ENCODE peak calls at places on chromosome 16, in four cellular contexts. M is NCI-H460; B is posterior cingulate gyrus; W is stimulated activated CD4-positive, alpha-beta T cell treated with anti-CD3 and anti-CD28 coated beads, Interleukin-1b, Interleukin-23, amount 100 ng/mL, for 1 hour. K is an unnamed sample.

GRCh38 chr16:8686031-8686621 is 11.7 kb downstream of the ABAT start:
- DNase-seq in M (no peak), B (peak; percentile 48), W (no peak), K (peak; percentile 36)

GRCh38 chr16:9092963-9093477 is 1.6 kb downstream of the HAPSTR1 start:
- DNase-seq in M (no peak), B (no peak), W (no peak), K (no peak)

GRCh38 chr16:68257906-68258800 is 6.2 kb upstream of the SLC7A6 start:
- DNase-seq in M (no peak), B (no peak), W (no peak), K (peak; percentile 50)

GRCh38 chr16:46972971-46973456 is 460 bp downstream of the DNAJA2 start:
- DNase-seq in M (no peak), B (peak; percentile 22), W (no peak), K (peak; percentile 28)

GRCh38 chr16:4681471-4682083 is 11.8 kb upstream of the NUDT16L1 start:
- DNase-seq in M (no peak), B (no peak), W (no peak), K (no peak)

GRCh38 chr16:56862776-56863175 is 2.2 kb upstream of the SLC12A3 start:
- DNase-seq in M (no peak), B (no peak), W (no peak), K (no peak)

GRCh38 chr16:67430504-67431076 is 331 bp upstream of the HSD11B2 start:
- DNase-seq in M (no peak), B (no peak), W (no peak), K (peak; percentile 29)

GRCh38 chr16:69036399-69037091 is 68.9 kb upstream of the HAS3 start:
- DNase-seq in M (no peak), B (no peak), W (no peak), K (no peak)

GRCh38 chr16:70767377-70768204 is 33.4 kb downstream of the VAC14 start:
- DNase-seq in M (no peak), B (no peak), W (no peak), K (no peak)

GRCh38 chr16:76059701-76060100 is 217.5 kb upstream of the CNTNAP4 start:
- DNase-seq in M (no peak), B (no peak), W (no peak), K (no peak)

GRCh38 chr16:2048116-2048543 is 345 bp downstream of the TSC2 start:
- DNase-seq in M (no peak), B (no peak), W (no peak), K (no peak)

GRCh38 chr16:8888951-8889892 is 7.1 kb downstream of the LITAFD start:
- DNase-seq in M (no peak), B (no peak), W (no peak), K (no peak)